ENCODE peak calls at places on chromosomes 7 and 10, in ten cellular contexts. D, Y, Q, W, H, M, T, C, V and F are unnamed samples.

GRCh38 chr7:140209866-140210609 is 33.3 kb upstream of the KDM7A start:
- DNase-seq in Y (no peak), W (no peak), D (no peak), C (peak; percentile 63), H (no peak), V (no peak), Q (no peak), T (no peak), M (no peak), F (no peak)

GRCh38 chr10:4344544-4344994 is 481.4 kb upstream of the AKR1E2 start:
- DNase-seq in Y (no peak), M (peak; percentile 100), W (peak; percentile 100), V (peak; percentile 99), Q (peak; percentile 97), D (peak; percentile 100), H (peak; percentile 98), T (peak; percentile 99), C (peak; percentile 88), F (peak; percentile 100)

GRCh38 chr7:66930341-66930740 is 9.3 kb downstream of the TMEM248 start:
- DNase-seq in H (no peak), T (peak; percentile 35), Q (no peak), Y (no peak), D (peak; percentile 9), V (peak; percentile 4), M (peak; percentile 30), C (no peak), W (peak; percentile 45), F (no peak)

GRCh38 chr7:22718200-22718711 is 8.7 kb upstream of the IL6 start:
- DNase-seq in Y (no peak), Q (peak; percentile 94), T (peak; percentile 83), H (peak; percentile 74), M (peak; percentile 96), V (peak; percentile 92), W (peak; percentile 97), C (no peak), D (peak; percentile 97), F (peak; percentile 88)

GRCh38 chr7:129553861-129554530 is 51.7 kb downstream of the SMKR1 start:
- DNase-seq in H (no peak), V (no peak), M (peak; percentile 51), Q (no peak), C (no peak), T (no peak), W (peak; percentile 43), D (peak; percentile 42), Y (peak; percentile 14), F (no peak)

GRCh38 chr10:23294638-23295247 is 49.9 kb downstream of the C10orf67 start:
- DNase-seq in H (no peak), Y (no peak), D (peak; percentile 46), W (peak; percentile 60), C (no peak), Q (no peak), V (peak; percentile 23), T (no peak), M (peak; percentile 20), F (no peak)

GRCh38 chr7:154927624-154928125 is 75.2 kb downstream of the PAXIP1 start:
- DNase-seq in D (peak; percentile 96), C (peak; percentile 93), Q (peak; percentile 79), H (peak; percentile 76), V (peak; percentile 86), Y (peak; percentile 68), M (peak; percentile 92), T (peak; percentile 72), W (peak; percentile 95), F (peak; percentile 79)

GRCh38 chr7:149310113-149310836 is 48.3 kb downstream of the ZNF783 start:
- DNase-seq in M (peak; percentile 88), Q (peak; percentile 78), D (peak; percentile 93), H (peak; percentile 50), W (peak; percentile 88), C (no peak), Y (no peak), T (peak; percentile 85), V (peak; percentile 84), F (peak; percentile 61)

DNA sequence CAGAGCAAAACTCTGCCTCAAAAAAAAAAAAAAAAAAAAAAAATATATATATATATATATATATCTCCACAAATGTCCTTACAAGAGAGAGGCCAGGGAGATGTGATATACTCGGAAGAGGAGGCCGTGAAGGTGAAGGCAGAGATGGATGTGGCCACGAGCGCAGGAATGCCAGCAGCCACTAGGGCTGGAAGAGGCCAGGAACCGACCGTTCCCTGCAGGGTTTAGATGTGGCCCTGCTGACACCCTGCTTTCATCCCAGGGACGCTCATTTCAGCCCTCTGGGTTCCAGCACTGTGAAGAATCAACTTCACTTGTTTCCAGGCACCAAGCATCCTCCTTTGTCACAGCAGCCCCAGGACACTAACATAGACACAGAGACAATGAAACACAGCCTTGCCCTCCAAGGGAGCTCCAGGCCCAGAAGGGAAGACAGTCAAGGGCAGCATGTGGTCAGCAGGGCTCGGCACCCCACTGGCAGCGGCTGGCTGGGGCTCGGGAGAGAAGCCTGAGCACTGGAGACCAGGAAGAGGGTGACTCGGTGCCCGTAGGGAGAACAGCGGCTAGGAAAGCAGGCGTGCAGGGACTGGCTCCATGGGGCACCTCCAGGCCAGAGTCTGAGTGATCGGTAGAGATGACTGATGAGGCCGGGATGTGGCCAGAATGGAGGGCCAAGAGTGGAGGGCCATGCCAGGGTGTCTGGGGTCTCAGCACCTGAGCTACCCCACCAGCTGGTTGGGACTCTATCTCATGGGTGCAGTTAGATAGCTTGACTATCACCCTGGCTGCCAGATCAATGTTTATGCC is 7.6 kb downstream of the WDR86 start:
- DNase-seq in T (no peak), M (no peak), Q (no peak), C (no peak), W (no peak), V (peak; percentile 20), H (no peak), Y (no peak), D (no peak), F (no peak)
- TF ChIP-seq CTCF in T (no peak), M (no peak), Q (no peak), C (no peak), W (no peak), V (peak; percentile 9), H (no peak), Y (no peak), D (no peak), F (no peak)

GRCh38 chr10:79938728-79939380 is 10.1 kb downstream of the SFTPD start:
- DNase-seq in H (no peak), M (no peak), D (no peak), Y (no peak), T (no peak), V (no peak), Q (no peak), W (no peak), C (peak; percentile 63), F (no peak)

GRCh38 chr10:79937256-79937635 is 11.7 kb downstream of the SFTPD start:
- DNase-seq in D (no peak), Q (no peak), Y (no peak), W (no peak), V (no peak), C (no peak), H (no peak), M (no peak), T (no peak), F (no peak)

GRCh38 chr10:79939969-79940368 is 8.9 kb downstream of the SFTPD start:
- DNase-seq in Q (no peak), C (no peak), H (no peak), D (no peak), Y (no peak), V (no peak), M (no peak), T (no peak), W (no peak), F (no peak)

GRCh38 chr10:79936625-79937255 is 12.2 kb downstream of the SFTPD start:
- DNase-seq in Y (no peak), C (no peak), D (no peak), W (no peak), T (no peak), H (no peak), M (no peak), V (no peak), Q (no peak), F (no peak)

DNA sequence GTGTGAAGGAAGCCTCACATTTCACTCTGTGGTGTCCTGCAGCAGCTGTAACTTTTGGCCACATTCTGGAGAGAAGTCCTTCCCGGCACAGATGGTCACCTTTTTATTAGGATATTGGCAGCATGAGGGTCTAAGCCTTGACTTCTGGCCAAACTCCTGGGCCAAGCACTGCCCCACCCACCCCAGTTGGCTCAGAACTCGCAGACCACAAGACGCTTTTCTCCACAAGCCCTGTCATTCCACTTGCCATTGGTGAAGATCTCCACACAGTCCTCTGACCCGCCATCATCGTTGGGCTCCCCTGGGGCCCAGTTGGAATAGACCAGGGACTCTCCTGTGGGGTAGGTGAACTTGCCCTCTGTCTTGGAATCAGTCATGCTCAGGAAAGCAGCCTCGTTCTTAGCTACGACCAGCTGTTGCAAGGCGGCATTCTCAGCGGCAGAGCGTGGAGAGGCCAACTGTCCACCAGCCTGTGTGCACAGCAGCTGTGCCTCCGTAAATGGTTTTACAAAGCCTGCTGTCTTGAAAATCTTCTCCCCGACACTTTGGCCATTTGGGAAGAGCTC is 11.2 kb downstream of the SFTPD start:
- DNase-seq in C (no peak), T (no peak), M (no peak), Y (no peak), H (no peak), W (no peak), D (no peak), V (no peak), Q (no peak), F (no peak)
- H3K4me3 ChIP-seq in C (no peak overlapping the region), T (no peak overlapping the region), M (no peak overlapping the region), Y (no peak overlapping the region), H (no peak overlapping the region), W (no peak overlapping the region), D (no peak overlapping the region), V (no peak overlapping the region), Q (no peak overlapping the region), F (no peak overlapping the region)

DNA sequence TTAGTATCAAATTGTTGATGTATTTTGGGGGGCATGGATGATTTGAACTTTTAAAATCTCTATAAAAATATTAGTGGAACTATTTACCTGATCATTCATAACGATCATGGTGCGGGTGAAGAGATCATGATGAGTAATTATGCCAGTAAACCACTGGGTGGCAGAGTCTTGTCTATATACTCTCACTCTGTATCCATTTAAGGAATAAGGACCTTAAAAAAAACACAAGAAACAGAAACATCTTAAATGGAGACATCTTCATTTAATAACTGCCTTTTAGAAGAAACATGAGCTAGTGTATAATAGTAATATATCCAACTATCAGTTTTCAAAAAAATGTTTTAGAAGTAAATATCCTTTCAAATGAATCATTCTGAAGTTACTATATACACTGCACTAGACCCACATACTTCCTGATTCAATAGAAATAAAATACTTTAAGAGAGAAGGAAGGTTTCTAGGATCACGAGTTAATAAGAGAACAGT is 84.0 kb downstream of the NRBF2 start:
- DNase-seq in Q (peak; percentile 64), T (peak; percentile 27), V (peak; percentile 68), D (peak; percentile 74), W (peak; percentile 80), Y (no peak), M (peak; percentile 75), C (no peak), H (no peak), F (peak; percentile 25)
- TF ChIP-seq CTCF in Q (peak; percentile 91), T (peak; percentile 64), V (peak; percentile 30), D (peak; percentile 45), W (peak; percentile 57), Y (peak; percentile 93), M (peak; percentile 61), C (peak; percentile 67), H (peak; percentile 66), F (peak; percentile 54)

GRCh38 chr7:122136033-122136432 is 8.0 kb downstream of the AASS start:
- DNase-seq in M (peak; percentile 8), Q (no peak), D (peak; percentile 18), W (peak; percentile 41), H (no peak), C (no peak), V (no peak), Y (no peak), T (no peak), F (no peak)

GRCh38 chr7:122137291-122138077 is 6.6 kb downstream of the AASS start:
- DNase-seq in W (peak; percentile 51), C (no peak), T (no peak), H (no peak), V (peak; percentile 47), Y (no peak), D (peak; percentile 55), Q (no peak), M (peak; percentile 59), F (no peak)

GRCh38 chr7:122133477-122133876 is 10.6 kb downstream of the AASS start:
- DNase-seq in H (no peak), Y (no peak), M (no peak), V (no peak), D (no peak), Q (no peak), W (no peak), T (no peak), C (no peak), F (no peak)

GRCh38 chr7:122135275-122135674 is 8.8 kb downstream of the AASS start:
- DNase-seq in W (no peak), D (no peak), C (no peak), M (no peak), H (no peak), Q (no peak), T (peak; percentile 22), Y (no peak), V (peak; percentile 87), F (no peak)

GRCh38 chr7:122136639-122137253 is 7.3 kb downstream of the AASS start:
- DNase-seq in M (peak; percentile 33), Q (no peak), Y (no peak), D (peak; percentile 50), C (no peak), V (peak; percentile 22), W (peak; percentile 53), T (peak; percentile 5), H (no peak), F (no peak)
- H3K4me3 ChIP-seq in M (peak overlapping the region; percentile 49), Q (peak overlapping the region; percentile 50), Y (no peak overlapping the region), D (peak overlapping the region; percentile 51), C (peak overlapping the region; percentile 35), V (peak overlapping the region; percentile 29), W (peak overlapping the region; percentile 52), T (peak overlapping the region; percentile 5), H (peak overlapping the region; percentile 39), F (peak overlapping the region; percentile 35)